ENCODE peak calls at places on chromosomes 11 and 22, in four cellular contexts. C is mesendoderm, O is H1, D is IMR-90. Y is an unnamed sample.

GRCh38 chr11:64970731-64971151 is 1.2 kb downstream of the MAJIN start:
- DNase-seq in C (no peak), O (no peak), D (no peak), Y (no peak)

GRCh38 chr11:83206771-83207413 is 13.4 kb downstream of the ANKRD42 start:
- DNase-seq in C (peak; percentile 49), O (no peak), D (no peak), Y (no peak)

GRCh38 chr11:77406396-77406795 is 67.5 kb downstream of the PAK1 start:
- DNase-seq in C (no peak), O (no peak), D (no peak), Y (no peak)

GRCh38 chr11:65213322-65214211 is 31.8 kb downstream of the CAPN1 start:
- DNase-seq in C (peak; percentile 62), O (peak; percentile 88), D (peak; percentile 6), Y (no peak)

GRCh38 chr11:60193687-60194433 is 11.0 kb upstream of the MS4A6A start:
- DNase-seq in C (peak; percentile 88), O (peak; percentile 89), D (peak; percentile 11), Y (peak; percentile 56)

GRCh38 chr11:66891849-66892660 is 35.2 kb downstream of the LRFN4 start:
- DNase-seq in C (peak; percentile 96), O (no peak), D (peak; percentile 99), Y (no peak)

GRCh38 chr11:44610556-44610955 is 45.1 kb downstream of the CD82 start:
- DNase-seq in C (no peak), O (no peak), D (no peak), Y (no peak)

GRCh38 chr11:37572491-37573171 is 974.6 kb upstream of the RAG2 start:
- DNase-seq in C (no peak), O (no peak), D (no peak), Y (no peak)

GRCh38 chr11:69464621-69464960 is 16.9 kb upstream of the LINC01488 start:
- DNase-seq in C (no peak), O (no peak), D (no peak), Y (no peak)

GRCh38 chr11:104529916-104530315 is 366.0 kb upstream of the PDGFD start:
- DNase-seq in C (no peak), O (no peak), D (no peak), Y (no peak)

GRCh38 chr11:19728436-19728835 is 15.8 kb downstream of the NAV2 start:
- DNase-seq in C (peak; percentile 33), O (no peak), D (peak; percentile 80), Y (no peak)

GRCh38 chr11:44332665-44333064 is 22.7 kb upstream of the ALX4 start:
- DNase-seq in C (no peak), O (no peak), D (no peak), Y (no peak)

GRCh38 chr11:113378013-113378412 is 9.6 kb upstream of the ANKK1 start:
- DNase-seq in C (peak; percentile 63), O (no peak), D (no peak), Y (no peak)

GRCh38 chr11:120306519-120307242 is 18.4 kb upstream of the TLCD5 start:
- DNase-seq in C (peak; percentile 78), O (no peak), D (peak; percentile 91), Y (no peak)

GRCh38 chr11:46541593-46542371 is 52.0 kb downstream of the AMBRA1 start:
- DNase-seq in C (no peak), O (no peak), D (no peak), Y (no peak)

DNA sequence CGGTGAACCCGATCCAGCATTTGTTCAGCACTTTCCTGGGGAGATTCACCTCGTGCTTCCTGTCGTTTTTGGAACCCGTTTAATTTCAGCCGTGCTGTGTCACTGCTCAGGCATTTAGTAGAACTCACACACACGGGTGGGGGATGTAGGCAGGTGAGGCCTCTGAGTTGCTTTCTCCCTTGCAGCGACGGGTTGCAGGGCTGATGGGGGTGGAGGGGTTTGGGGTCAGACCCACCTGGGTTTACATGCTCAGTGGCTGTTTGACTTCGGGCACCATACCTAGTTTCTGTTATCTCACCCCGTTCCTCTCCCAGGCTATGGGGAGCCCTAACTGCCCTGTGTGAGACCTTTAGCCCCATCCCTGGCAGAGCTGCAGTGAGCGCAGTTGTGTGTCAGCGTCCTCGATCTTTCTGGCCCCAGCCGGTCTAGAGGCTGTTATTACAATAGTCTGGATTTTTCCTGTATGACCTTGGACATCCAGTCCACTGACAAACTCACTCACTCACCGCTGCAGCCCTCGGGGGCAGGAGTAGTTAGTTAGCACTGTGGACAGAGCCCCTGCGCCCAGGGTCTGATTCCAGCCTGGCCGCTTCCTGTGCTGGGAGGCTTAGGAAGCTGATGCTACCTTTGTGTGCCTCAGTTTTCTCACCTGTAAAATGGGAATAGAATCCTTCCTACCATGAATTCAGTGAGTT is 2.6 kb downstream of the LRP5 start:
- DNase-seq in C (peak; percentile 79), O (no peak), D (peak; percentile 59), Y (no peak)
- H3K4ac ChIP-seq in C (peak overlapping the region; percentile 93), O (no peak overlapping the region), D (peak overlapping the region; percentile 69), Y (no peak overlapping the region)

GRCh38 chr22:20130739-20131592 is 638 bp upstream of the ZDHHC8 start:
- DNase-seq in C (peak; percentile 65), O (peak; percentile 82), D (peak; percentile 61), Y (peak; percentile 74)
- H3K23ac ChIP-seq in C (peak overlapping the region; percentile 45), O (no peak overlapping the region), D (no peak overlapping the region), Y (peak overlapping the region; percentile 85)

GRCh38 chr11:15489281-15489680 is 374.6 kb downstream of the INSC start:
- DNase-seq in C (no peak), O (no peak), D (no peak), Y (no peak)
- H3K4ac ChIP-seq in C (no peak overlapping the region), O (no peak overlapping the region), D (no peak overlapping the region), Y (no peak overlapping the region)

DNA sequence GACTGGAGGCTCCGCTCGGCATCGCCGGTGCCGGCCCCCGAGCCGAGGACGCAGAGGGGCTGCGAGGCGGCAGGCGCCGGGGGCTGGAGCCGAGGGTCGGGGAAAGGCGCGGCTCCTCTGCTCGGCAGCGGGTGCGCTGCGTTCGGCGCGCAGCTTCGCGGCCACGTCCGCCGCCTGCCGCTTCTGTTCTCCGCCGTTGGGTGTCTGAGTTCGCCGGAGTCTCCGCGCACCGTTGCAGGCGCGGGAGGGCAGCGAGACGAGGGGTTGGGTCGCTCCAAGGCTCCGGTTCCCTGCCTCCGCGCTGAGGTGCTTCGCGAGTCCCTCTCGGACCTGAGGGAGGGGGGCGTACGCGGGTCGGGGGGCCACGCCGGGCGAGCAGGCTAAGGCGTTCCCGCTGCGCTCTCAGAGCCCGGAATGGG is 350 bp downstream of the MN1 start:
- DNase-seq in C (peak; percentile 62), O (peak; percentile 81), D (peak; percentile 41), Y (peak; percentile 57)
- H3K23ac ChIP-seq in C (no peak overlapping the region), O (no peak overlapping the region), D (no peak overlapping the region), Y (peak overlapping the region; percentile 96)

DNA sequence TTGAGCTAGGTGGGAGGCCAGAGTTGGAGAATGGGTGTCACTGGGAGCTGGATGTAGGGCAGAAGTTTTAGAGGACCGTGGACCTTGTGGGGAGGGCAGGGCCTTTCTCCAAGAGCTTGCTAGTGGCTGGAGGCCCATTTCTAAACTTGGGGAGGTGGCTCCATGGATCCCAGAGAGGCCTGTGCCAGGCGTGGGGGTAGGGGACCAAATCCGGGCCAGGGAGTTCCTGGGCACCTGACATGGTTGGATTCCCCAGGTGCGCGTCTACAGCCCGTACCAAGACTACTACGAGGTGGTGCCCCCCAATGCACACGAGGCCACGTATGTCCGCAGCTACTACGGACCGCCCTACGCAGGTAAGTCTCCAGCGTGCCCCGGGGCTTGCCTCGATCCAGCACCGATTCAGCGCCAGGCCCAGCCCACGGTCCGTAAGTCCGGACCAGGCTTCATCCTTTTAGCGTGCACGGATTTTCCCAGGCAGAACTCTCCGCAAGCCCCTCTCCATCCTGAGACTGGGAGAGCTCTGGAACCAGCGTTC is 14.2 kb downstream of the PLEKHB1 start:
- DNase-seq in C (no peak), O (no peak), D (no peak), Y (no peak)
- H3K4ac ChIP-seq in C (no peak overlapping the region), O (no peak overlapping the region), D (peak overlapping the region; percentile 5), Y (peak overlapping the region; percentile 32)

GRCh38 chr11:2149471-2150205 is 10.4 kb upstream of the IGF2 start:
- DNase-seq in C (no peak), O (no peak), D (no peak), Y (no peak)
- H3K23ac ChIP-seq in C (no peak overlapping the region), O (no peak overlapping the region), D (no peak overlapping the region), Y (peak overlapping the region; percentile 34)

GRCh38 chr11:115718945-115719344 is 214.7 kb upstream of the CADM1 start:
- DNase-seq in C (no peak), O (no peak), D (no peak), Y (no peak)

GRCh38 chr11:115716577-115717214 is 212.5 kb upstream of the CADM1 start:
- DNase-seq in C (no peak), O (no peak), D (no peak), Y (no peak)

GRCh38 chr11:115717215-115717584 is 213.0 kb upstream of the CADM1 start:
- DNase-seq in C (no peak), O (no peak), D (peak; percentile 46), Y (no peak)

GRCh38 chr11:115715371-115715770 is 211.2 kb upstream of the CADM1 start:
- DNase-seq in C (no peak), O (no peak), D (no peak), Y (no peak)

DNA sequence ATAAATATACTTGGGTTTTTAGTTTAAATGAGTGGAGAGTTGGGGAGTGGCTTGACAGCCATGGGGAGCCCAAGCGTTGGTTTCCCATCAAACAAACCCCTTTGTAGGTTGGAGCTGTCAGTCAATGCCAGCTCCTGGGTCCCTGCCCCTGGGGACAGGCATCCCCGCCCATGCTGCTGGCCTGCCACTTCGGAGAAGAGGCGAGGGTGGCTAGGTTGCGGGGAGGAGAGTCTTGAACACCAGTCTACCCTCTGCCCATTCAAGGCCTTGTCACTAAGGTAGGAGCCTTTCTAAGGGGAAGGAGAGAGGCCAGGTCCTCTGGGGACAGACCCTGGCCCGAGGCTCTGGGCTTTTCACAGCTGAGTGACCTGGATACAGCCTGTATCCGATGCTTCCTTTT is 211.9 kb upstream of the CADM1 start:
- DNase-seq in C (no peak), O (no peak), D (no peak), Y (no peak)
- H3K4ac ChIP-seq in C (no peak overlapping the region), O (no peak overlapping the region), D (no peak overlapping the region), Y (no peak overlapping the region)

GRCh38 chr11:134278356-134278755 is 2.2 kb downstream of the GLB1L3 start:
- DNase-seq in C (no peak), O (no peak), D (no peak), Y (no peak)
- H3K23ac ChIP-seq in C (no peak overlapping the region), O (no peak overlapping the region), D (no peak overlapping the region), Y (no peak overlapping the region)

DNA sequence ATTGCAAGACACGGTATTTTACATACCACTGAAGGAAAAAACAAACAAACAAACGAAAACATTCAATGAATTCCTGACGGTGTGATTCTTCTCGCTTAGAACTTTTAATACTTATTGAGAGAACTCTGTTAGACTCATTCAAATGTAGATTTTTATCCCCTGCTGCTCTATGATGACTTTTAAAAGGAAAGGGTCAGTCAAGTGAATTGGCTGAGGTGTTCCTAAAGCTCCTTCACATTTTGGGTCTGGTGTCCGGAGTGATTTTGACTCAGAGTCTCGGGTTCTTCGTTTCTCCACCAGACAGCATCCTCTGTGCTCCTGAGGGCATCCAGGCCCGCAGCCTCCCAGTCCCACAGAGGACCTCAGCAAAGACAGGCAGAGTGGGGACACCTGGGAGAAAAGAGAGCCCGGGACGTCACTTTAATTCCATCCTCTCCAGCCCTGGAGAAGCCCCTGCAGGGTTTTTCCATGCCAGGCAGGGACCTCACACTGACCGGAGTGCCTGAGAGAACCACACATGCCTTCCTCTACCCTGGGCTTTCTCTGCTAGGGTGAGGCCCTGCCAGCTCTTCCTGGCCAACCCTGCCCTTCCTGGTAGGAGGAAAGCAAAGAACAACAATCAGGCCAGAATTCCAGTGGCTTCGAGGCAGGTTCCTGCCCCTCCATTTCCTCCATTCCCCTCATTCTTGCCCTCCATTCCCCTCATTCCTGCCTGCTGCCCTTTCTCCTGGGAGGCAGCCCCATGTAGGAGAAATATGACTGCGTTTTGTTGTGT is 1.4 kb upstream of the CSF2RB start:
- DNase-seq in C (peak; percentile 52), O (no peak), D (no peak), Y (no peak)
- H3K4ac ChIP-seq in C (no peak overlapping the region), O (no peak overlapping the region), D (no peak overlapping the region), Y (no peak overlapping the region)

Y was measured in neuronal stem cell.